ENCODE peak calls at places on chromosome 3, in seven cellular contexts. D is right cardiac atrium; M is pancreas; W is activated CD8-positive, alpha-beta memory T cell treated with anti-CD3 and anti-CD28 coated beads, Interleukin-2, amount 10 ng/mL, durations not matched to agents 7 days and 5 days; T is T-cell; P is RWPE2; F is T-helper 17 cell. J is an unnamed sample.

GRCh38 chr3:12909710-12910109 is 68.3 kb upstream of the RPL32 start:
- ATAC-seq in M (no peak), D (no peak), W (no peak), T (no peak), F (no peak), P (no peak), J (peak; percentile 17)

GRCh38 chr3:168197162-168197561 is 101.4 kb upstream of the GOLIM4 start:
- ATAC-seq in T (no peak), P (no peak), W (no peak), D (no peak), F (no peak), M (no peak), J (no peak)

GRCh38 chr3:187125319-187126031 is 13.8 kb downstream of the RPL39L start:
- ATAC-seq in M (no peak), T (no peak), D (no peak), P (no peak), F (no peak), W (no peak), J (no peak)

GRCh38 chr3:36058404-36059035 is 321.8 kb upstream of the STAC start:
- ATAC-seq in F (no peak), M (no peak), P (no peak), D (no peak), T (no peak), W (no peak), J (no peak)

GRCh38 chr3:184474907-184475306 is 86.7 kb upstream of the EPHB3 start:
- ATAC-seq in D (no peak), M (no peak), F (no peak), W (no peak), P (no peak), T (no peak), J (no peak)

GRCh38 chr3:47647550-47647949 is 68.9 kb upstream of the CSPG5 start:
- ATAC-seq in P (no peak), D (peak; percentile 33), W (no peak), T (no peak), M (peak; percentile 51), F (no peak), J (no peak)

GRCh38 chr3:154228561-154229216 is 95.6 kb downstream of the DHX36 start:
- ATAC-seq in P (no peak), F (no peak), M (no peak), D (no peak), T (no peak), W (no peak), J (peak; percentile 41)

GRCh38 chr3:152198655-152199054 is 70.1 kb upstream of the MBNL1 start:
- ATAC-seq in F (no peak), D (no peak), T (no peak), W (no peak), P (no peak), M (no peak), J (no peak)

GRCh38 chr3:98798820-98799219 is 35.7 kb downstream of the ST3GAL6 start:
- ATAC-seq in W (no peak), P (no peak), D (no peak), T (no peak), M (no peak), F (no peak), J (no peak)

GRCh38 chr3:4928277-4928789 is 50.9 kb upstream of the BHLHE40 start:
- ATAC-seq in T (no peak), D (peak; percentile 69), M (no peak), W (peak; percentile 27), P (no peak), F (no peak), J (no peak)

GRCh38 chr3:28840976-28841376 is 439.9 kb upstream of the RBMS3 start:
- ATAC-seq in F (no peak), W (peak; percentile 91), T (no peak), D (no peak), P (no peak), M (no peak), J (no peak)

GRCh38 chr3:72973031-72973723 is 23.4 kb upstream of the PPP4R2 start:
- ATAC-seq in T (no peak), P (peak; percentile 41), D (peak; percentile 48), M (peak; percentile 66), W (no peak), F (no peak), J (no peak)

GRCh38 chr3:15305366-15305844 is 27.0 kb downstream of the SH3BP5 start:
- ATAC-seq in M (no peak), T (no peak), P (peak; percentile 25), F (peak; percentile 53), D (peak; percentile 35), W (no peak), J (no peak)

GRCh38 chr3:25481402-25481801 is 53.3 kb downstream of the RARB start:
- ATAC-seq in P (no peak), D (peak; percentile 63), W (no peak), T (no peak), F (no peak), M (no peak), J (no peak)

GRCh38 chr3:58249358-58250092 is 11.9 kb downstream of the ABHD6 start:
- ATAC-seq in D (no peak), P (no peak), W (no peak), T (no peak), F (no peak), M (no peak), J (peak; percentile 19)

GRCh38 chr3:13762931-13763330 is 116.9 kb downstream of the WNT7A start:
- ATAC-seq in M (no peak), P (no peak), T (no peak), F (no peak), W (no peak), D (no peak), J (no peak)

GRCh38 chr3:106228271-106228670 is 359.5 kb upstream of the CBLB start:
- ATAC-seq in F (no peak), M (no peak), T (no peak), D (no peak), W (peak; percentile 36), P (no peak), J (no peak)

GRCh38 chr3:34408088-34408487 is 609.7 kb downstream of the PDCD6IP start:
- ATAC-seq in P (no peak), M (no peak), F (no peak), D (no peak), T (no peak), W (no peak), J (no peak)

GRCh38 chr3:55474213-55474632 is 12.9 kb downstream of the WNT5A start:
- ATAC-seq in M (no peak), W (no peak), T (no peak), F (no peak), D (no peak), P (no peak), J (no peak)

J was measured in gastroesophageal sphincter.